ENCODE peak calls at places on chromosomes 13 and 19, in eight cellular contexts. T, N, D, C, E, K, O and Y are unnamed samples.

GRCh38 chr19:2793577-2793976 is 8.3 kb downstream of the THOP1 start:
- DNase-seq in N (no peak), K (no peak), C (no peak), O (no peak), E (no peak), D (no peak), T (no peak), Y (no peak)

GRCh38 chr19:30222428-30222873 is 149.7 kb upstream of the ZNF536 start:
- DNase-seq in T (no peak), K (no peak), E (no peak), C (no peak), D (no peak), N (no peak), O (no peak), Y (peak)

GRCh38 chr19:2534374-2535050 is 58.6 kb downstream of the GADD45B start:
- DNase-seq in D (no peak), K (peak), C (no peak), T (no peak), E (no peak), N (no peak), O (no peak), Y (no peak)

GRCh38 chr19:55452381-55453325 is 8.8 kb downstream of the ISOC2 start:
- DNase-seq in D (peak), T (peak), E (peak), N (peak), K (peak), C (no peak), O (peak), Y (no peak)

GRCh38 chr13:39675904-39676303 is 20.4 kb downstream of the COG6 start:
- DNase-seq in C (no peak), K (peak), D (no peak), E (no peak), O (no peak), N (no peak), T (no peak), Y (no peak)

GRCh38 chr13:24923305-24923640 is 159.3 kb downstream of the RNF17 start:
- DNase-seq in C (peak), T (no peak), K (peak), E (no peak), D (peak), O (no peak), N (no peak), Y (peak)

GRCh38 chr13:113138792-113139551 is 16.4 kb downstream of the F10 start:
- DNase-seq in O (no peak), C (no peak), K (peak), D (no peak), E (no peak), T (no peak), N (no peak), Y (no peak)

GRCh38 chr13:104534847-104535246 is 1468.6 kb upstream of the SLC10A2 start:
- DNase-seq in E (no peak), D (peak), T (peak), K (no peak), C (no peak), O (no peak), N (peak), Y (no peak)

GRCh38 chr13:33756929-33757328 is 61.0 kb upstream of the RFC3 start:
- DNase-seq in T (no peak), K (no peak), N (no peak), C (no peak), D (no peak), E (no peak), O (no peak), Y (no peak)

GRCh38 chr13:104987621-104988020 is 1547.8 kb downstream of the EFNB2 start:
- DNase-seq in T (no peak), D (no peak), C (no peak), E (no peak), K (no peak), N (no peak), O (no peak), Y (no peak)

GRCh38 chr13:112261924-112262323 is 114.2 kb upstream of the SPACA7 start:
- DNase-seq in E (no peak), D (no peak), O (peak), K (no peak), T (no peak), N (no peak), C (no peak), Y (no peak)

GRCh38 chr19:52725528-52725961 is 9.3 kb downstream of the ZNF611 start:
- DNase-seq in D (no peak), T (no peak), C (no peak), O (no peak), N (no peak), E (no peak), K (no peak), Y (no peak)

GRCh38 chr13:49927755-49928154 is 8.4 kb downstream of the SPRYD7 start:
- DNase-seq in O (no peak), K (peak), N (no peak), T (no peak), D (no peak), C (peak), E (no peak), Y (no peak)

GRCh38 chr19:55389386-55390317 is 3.9 kb downstream of the RPL28 start:
- DNase-seq in T (no peak), N (no peak), C (no peak), K (no peak), E (no peak), O (no peak), D (no peak), Y (no peak)

GRCh38 chr13:36131931-36132297 is 732 bp upstream of the DCLK1 start:
- DNase-seq in T (no peak), E (peak), C (no peak), K (peak), D (no peak), O (peak), N (peak), Y (peak)

GRCh38 chr19:18656337-18657086 is 19.7 kb downstream of the KLHL26 start:
- DNase-seq in N (no peak), E (no peak), D (no peak), C (no peak), T (no peak), K (no peak), O (no peak), Y (no peak)

GRCh38 chr19:48844472-48844871 is 8.2 kb upstream of the HSD17B14 start:
- DNase-seq in N (no peak), E (no peak), K (peak), D (peak), O (no peak), T (peak), C (no peak), Y (no peak)
- TF ChIP-seq CTCF in N (no peak), E (no peak), K (no peak), D (no peak), O (no peak), T (no peak), C (peak), Y (no peak)

DNA sequence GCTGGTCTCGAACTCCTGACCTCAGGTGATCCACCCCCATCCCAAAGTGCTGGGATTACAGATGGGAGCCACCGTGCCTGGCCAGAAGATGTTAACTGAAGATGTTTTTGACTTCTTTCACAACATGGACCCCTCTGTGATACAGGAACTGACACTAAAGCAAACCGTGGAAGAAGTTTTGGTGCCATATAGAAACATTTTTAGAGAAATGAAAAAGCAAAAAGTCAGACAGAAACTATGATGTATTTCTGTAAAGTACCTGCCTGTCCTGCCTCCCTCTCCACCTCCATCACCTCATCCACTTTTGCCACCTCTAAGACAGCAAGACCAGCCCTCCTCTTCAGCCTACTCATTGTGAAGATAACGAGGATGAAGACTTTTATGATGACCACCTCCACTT is 11.3 kb downstream of the FBXO27 start:
- DNase-seq in N (no peak), T (no peak), E (no peak), C (no peak), O (no peak), K (no peak), D (no peak), Y (no peak)
- TF ChIP-seq CTCF in N (no peak), T (no peak), E (no peak), C (no peak), O (no peak), K (no peak), D (no peak), Y (no peak)

GRCh38 chr13:45362939-45363338 is 22.0 kb upstream of the TPT1 start:
- DNase-seq in K (no peak), E (no peak), C (no peak), N (no peak), D (no peak), T (no peak), O (no peak), Y (no peak)
- TF ChIP-seq CTCF in K (no peak), E (no peak), C (no peak), N (no peak), D (no peak), T (no peak), O (no peak), Y (no peak)

GRCh38 chr19:13151605-13152355 is 1.6 kb downstream of the IER2 start:
- DNase-seq in O (peak), N (peak), T (peak), D (peak), C (peak), K (peak), E (peak), Y (peak)
- TF ChIP-seq CTCF in O (no peak), N (no peak), T (no peak), D (peak), C (no peak), K (no peak), E (peak), Y (no peak)

GRCh38 chr19:38473201-38473600 is 39.7 kb downstream of the RYR1 start:
- DNase-seq in K (no peak), T (no peak), O (no peak), D (no peak), N (no peak), E (no peak), C (no peak), Y (no peak)

GRCh38 chr19:38475176-38475575 is 41.7 kb downstream of the RYR1 start:
- DNase-seq in N (no peak), C (no peak), D (no peak), E (no peak), T (no peak), O (no peak), K (no peak), Y (no peak)

GRCh38 chr19:38482496-38482895 is 49.0 kb downstream of the RYR1 start:
- DNase-seq in D (no peak), E (no peak), K (no peak), N (no peak), C (no peak), O (no peak), T (no peak), Y (no peak)

GRCh38 chr19:38483016-38483630 is 49.6 kb downstream of the RYR1 start:
- DNase-seq in T (peak), C (no peak), N (no peak), K (no peak), E (no peak), D (no peak), O (no peak), Y (no peak)

GRCh38 chr19:38478273-38478971 is 44.9 kb downstream of the RYR1 start:
- DNase-seq in C (no peak), K (peak), E (no peak), D (peak), O (no peak), N (no peak), T (peak), Y (no peak)
- TF ChIP-seq CTCF in C (peak), K (peak), E (no peak), D (peak), O (no peak), N (no peak), T (peak), Y (no peak)

GRCh38 chr13:94324409-94325147 is 154.9 kb downstream of the DCT start:
- DNase-seq in O (no peak), K (no peak), N (no peak), E (no peak), D (no peak), C (no peak), T (no peak), Y (no peak)
- TF ChIP-seq CTCF in O (no peak), K (no peak), N (no peak), E (no peak), D (no peak), C (no peak), T (no peak), Y (no peak)

DNA sequence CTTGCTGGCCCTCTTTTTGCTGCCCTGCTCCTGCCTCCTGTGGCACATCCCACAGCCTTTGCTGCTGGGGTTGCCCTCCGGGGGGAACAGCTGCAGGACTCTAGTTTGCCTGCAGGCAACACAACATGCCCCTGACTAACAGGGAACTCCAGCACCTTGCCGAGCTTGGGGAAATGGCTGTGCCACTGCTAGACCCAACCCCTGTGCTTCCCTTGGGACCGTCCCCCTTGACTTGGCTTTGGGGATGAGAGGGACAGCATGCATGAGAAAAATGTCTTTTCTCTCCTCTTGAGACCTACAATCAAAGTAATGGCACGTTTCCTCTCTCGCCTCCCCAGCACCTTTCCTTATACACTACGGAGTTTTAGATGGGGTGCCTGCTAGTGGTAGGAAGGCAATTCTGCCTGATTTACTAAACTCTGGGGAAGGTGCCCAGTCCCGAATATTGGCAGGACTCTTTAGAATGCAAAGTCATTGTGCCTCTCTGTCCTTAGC is 12.4 kb upstream of the VWA8 start:
- DNase-seq in D (no peak), K (no peak), T (no peak), O (no peak), C (no peak), N (no peak), E (no peak), Y (no peak)
- TF ChIP-seq CTCF in D (no peak), K (peak), T (no peak), O (no peak), C (no peak), N (no peak), E (no peak), Y (no peak)

DNA sequence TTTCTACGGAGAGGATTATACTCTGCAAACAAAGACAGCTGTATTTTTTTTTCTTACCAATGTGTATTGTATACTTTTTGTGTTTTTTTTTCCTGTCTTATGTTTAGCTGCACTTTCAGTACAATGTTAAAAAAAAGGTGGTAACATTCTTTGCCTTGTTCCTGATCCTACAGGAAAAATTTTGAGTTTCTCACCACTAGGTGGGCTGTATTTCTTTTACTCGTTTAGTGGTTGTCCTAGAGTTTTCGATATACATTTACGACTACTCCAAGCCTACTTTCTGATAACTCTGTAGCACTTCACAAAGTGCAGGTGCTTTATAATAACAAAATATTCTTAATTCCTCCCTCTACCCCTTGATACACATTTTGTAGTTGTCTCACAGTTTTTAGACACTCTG is 652.2 kb downstream of the UQCRFS1 start:
- DNase-seq in O (no peak), T (no peak), K (no peak), N (no peak), D (no peak), E (no peak), C (no peak), Y (no peak)
- TF ChIP-seq CTCF in O (no peak), T (no peak), K (no peak), N (no peak), D (no peak), E (no peak), C (no peak), Y (no peak)

GRCh38 chr13:28273919-28274318 is 135.6 kb downstream of the PAN3 start:
- DNase-seq in T (no peak), K (peak), C (no peak), O (no peak), N (no peak), D (no peak), E (no peak), Y (no peak)
- TF ChIP-seq CTCF in T (no peak), K (no peak), C (peak), O (no peak), N (no peak), D (peak), E (no peak), Y (no peak)